ENCODE peak calls at places on chromosomes 1 and 21, in eight cellular contexts. F is tibial nerve, N is Peyer's patch, O is IMR-90, I is A549, U is endothelial cell of umbilical vein, M is HepG2, T is right lobe of liver. G is an unnamed sample.
A peak's percentile ranks its signal among the peaks of the same experiment; 100 is the strongest.

GRCh38 chr1:15733218-15733725 is 2.8 kb upstream of the SLC25A34 start:
- DNase-seq in F (no peak), N (no peak), O (no peak), I (no peak), U (no peak), M (no peak), T (no peak), G (no peak)

GRCh38 chr1:209704584-209704983 is at the start of gene HSD11B1:
- DNase-seq in F (peak; percentile 66), N (peak; percentile 73), O (peak; percentile 83), I (no peak), U (no peak), M (no peak), T (peak; percentile 88), G (no peak)

GRCh38 chr21:42857216-42857615 is 22.1 kb downstream of the WDR4 start:
- DNase-seq in F (no peak), N (no peak), O (no peak), I (no peak), U (no peak), M (no peak), T (no peak), G (no peak)

GRCh38 chr1:178055779-178056471 is 38.0 kb upstream of the RASAL2 start:
- DNase-seq in F (no peak), N (peak; percentile 66), O (peak; percentile 25), I (peak; percentile 81), U (no peak), M (peak; percentile 81), T (no peak), G (no peak)

GRCh38 chr1:109490029-109490933 is 3.6 kb upstream of the CYB561D1 start:
- DNase-seq in F (peak; percentile 56), N (peak; percentile 89), O (peak; percentile 60), I (peak; percentile 38), U (peak; percentile 57), M (peak; percentile 45), T (no peak), G (peak; percentile 84)

GRCh38 chr1:101060992-101061391 is 35.4 kb upstream of the DPH5 start:
- DNase-seq in F (no peak), N (no peak), O (no peak), I (no peak), U (no peak), M (no peak), T (no peak), G (no peak)

GRCh38 chr1:29945426-29945825 is 709.1 kb downstream of the PTPRU start:
- DNase-seq in F (no peak), N (no peak), O (no peak), I (no peak), U (no peak), M (no peak), T (no peak), G (no peak)

GRCh38 chr1:4083171-4084052 is 183.3 kb upstream of the C1orf174 start:
- DNase-seq in F (no peak), N (peak; percentile 24), O (no peak), I (no peak), U (no peak), M (no peak), T (no peak), G (peak; percentile 47)

GRCh38 chr1:96374076-96374762 is 347.4 kb upstream of the PTBP2 start:
- DNase-seq in F (no peak), N (no peak), O (peak; percentile 49), I (no peak), U (peak; percentile 57), M (no peak), T (no peak), G (no peak)

GRCh38 chr1:38152351-38153082 is 105.9 kb upstream of the POU3F1 start:
- DNase-seq in F (no peak), N (no peak), O (no peak), I (peak; percentile 14), U (no peak), M (peak; percentile 27), T (no peak), G (no peak)

GRCh38 chr21:35204125-35204524 is 155.0 kb upstream of the RUNX1 start:
- DNase-seq in F (no peak), N (no peak), O (peak; percentile 46), I (no peak), U (peak; percentile 40), M (no peak), T (no peak), G (no peak)

GRCh38 chr1:246687002-246687401 is 37.2 kb upstream of the SCCPDH start:
- DNase-seq in F (no peak), N (no peak), O (no peak), I (no peak), U (no peak), M (no peak), T (no peak), G (no peak)

GRCh38 chr1:206029484-206029883 is 5.8 kb upstream of the CTSE start:
- DNase-seq in F (peak; percentile 21), N (no peak), O (peak; percentile 20), I (no peak), U (no peak), M (no peak), T (peak; percentile 87), G (no peak)

GRCh38 chr1:102628008-102628736 is 480.1 kb downstream of the COL11A1 start:
- DNase-seq in F (no peak), N (no peak), O (no peak), I (peak; percentile 6), U (no peak), M (peak; percentile 1), T (no peak), G (no peak)

GRCh38 chr1:216823731-216824130 is 100.5 kb upstream of the ESRRG start:
- DNase-seq in F (no peak), N (no peak), O (no peak), I (no peak), U (no peak), M (no peak), T (no peak), G (no peak)

DNA sequence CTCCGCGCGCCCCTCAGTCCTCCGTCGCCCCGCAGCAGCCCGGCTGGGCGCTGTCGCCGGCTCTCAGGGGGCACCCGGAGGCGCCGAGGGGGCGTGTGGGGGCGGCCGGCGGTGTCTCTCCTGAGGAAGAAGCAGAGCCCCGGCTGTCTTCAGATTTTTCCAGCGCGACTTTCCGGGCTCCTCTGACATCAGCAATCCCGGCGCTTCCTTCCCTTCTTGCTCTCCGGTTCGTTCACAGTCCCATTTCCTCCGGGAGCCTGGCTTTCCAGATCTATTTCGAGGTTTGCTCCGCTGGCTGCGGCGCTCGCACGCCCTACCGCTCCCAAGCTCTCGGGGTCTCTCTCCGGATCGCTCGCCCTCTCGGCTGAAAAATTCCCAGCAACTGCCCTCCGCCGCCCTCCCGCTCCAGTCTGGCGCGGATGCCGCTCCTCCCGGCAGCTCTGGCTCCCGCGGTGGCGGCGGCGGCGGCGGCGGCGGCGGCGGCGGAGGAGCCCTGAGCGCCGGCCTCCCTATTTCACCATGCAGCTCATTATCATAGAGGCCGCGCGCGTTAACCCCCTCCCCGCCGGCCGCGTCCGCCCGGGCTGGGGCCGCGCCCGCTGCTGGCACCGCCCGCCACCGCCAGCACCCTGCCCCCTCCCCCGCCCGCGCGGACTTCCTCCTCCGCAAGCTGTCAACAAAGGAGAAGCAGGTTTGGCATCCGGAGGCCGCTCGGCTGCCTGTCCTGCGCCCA is at the start of gene PLXNA2:
- DNase-seq in F (peak; percentile 69), N (peak; percentile 95), O (peak; percentile 52), I (peak; percentile 57), U (peak; percentile 78), M (peak; percentile 52), T (peak; percentile 94), G (peak; percentile 97)
- TF ChIP-seq POLR2A in F (peak; percentile 36), N (peak; percentile 85), O (no peak), I (no peak), U (peak; percentile 66), M (no peak), T (peak; percentile 85), G (no peak)

GRCh38 chr1:204267191-204267601 is 53.4 kb upstream of the GOLT1A start:
- DNase-seq in F (no peak), N (no peak), O (no peak), I (no peak), U (no peak), M (no peak), T (no peak), G (peak; percentile 44)
- H3K4me1 ChIP-seq in F (peaks cover 38% of the 10 kb centered on the region), N (no peaks in the 10 kb centered on the region), O (peaks cover 12% of the 10 kb centered on the region), I (peaks cover 39% of the 10 kb centered on the region), U (peaks cover 4% of the 10 kb centered on the region), M (peaks cover 32% of the 10 kb centered on the region), T (no peaks in the 10 kb centered on the region), G (peaks cover 18% of the 10 kb centered on the region)

GRCh38 chr1:201022824-201023516 is 544 bp downstream of the KIF21B start:
- DNase-seq in F (no peak), N (no peak), O (no peak), I (no peak), U (no peak), M (no peak), T (no peak), G (peak; percentile 92)
- TF ChIP-seq POLR2A in F (no peak), N (no peak), O (no peak), I (no peak), U (no peak), M (no peak), T (no peak), G (no peak)

GRCh38 chr1:31939484-31940329 is 1.5 kb upstream of the PTP4A2 start:
- DNase-seq in F (no peak), N (peak; percentile 93), O (peak; percentile 90), I (peak; percentile 94), U (peak; percentile 66), M (peak; percentile 87), T (peak; percentile 72), G (peak; percentile 88)
- H3K4me1 ChIP-seq in F (peaks cover 53% of the 10 kb centered on the region), N (peaks cover 44% of the 10 kb centered on the region), O (peaks cover 24% of the 10 kb centered on the region), I (peaks cover 61% of the 10 kb centered on the region), U (peaks cover 37% of the 10 kb centered on the region), M (peaks cover 60% of the 10 kb centered on the region), T (no peaks in the 10 kb centered on the region), G (peaks cover 56% of the 10 kb centered on the region)

DNA sequence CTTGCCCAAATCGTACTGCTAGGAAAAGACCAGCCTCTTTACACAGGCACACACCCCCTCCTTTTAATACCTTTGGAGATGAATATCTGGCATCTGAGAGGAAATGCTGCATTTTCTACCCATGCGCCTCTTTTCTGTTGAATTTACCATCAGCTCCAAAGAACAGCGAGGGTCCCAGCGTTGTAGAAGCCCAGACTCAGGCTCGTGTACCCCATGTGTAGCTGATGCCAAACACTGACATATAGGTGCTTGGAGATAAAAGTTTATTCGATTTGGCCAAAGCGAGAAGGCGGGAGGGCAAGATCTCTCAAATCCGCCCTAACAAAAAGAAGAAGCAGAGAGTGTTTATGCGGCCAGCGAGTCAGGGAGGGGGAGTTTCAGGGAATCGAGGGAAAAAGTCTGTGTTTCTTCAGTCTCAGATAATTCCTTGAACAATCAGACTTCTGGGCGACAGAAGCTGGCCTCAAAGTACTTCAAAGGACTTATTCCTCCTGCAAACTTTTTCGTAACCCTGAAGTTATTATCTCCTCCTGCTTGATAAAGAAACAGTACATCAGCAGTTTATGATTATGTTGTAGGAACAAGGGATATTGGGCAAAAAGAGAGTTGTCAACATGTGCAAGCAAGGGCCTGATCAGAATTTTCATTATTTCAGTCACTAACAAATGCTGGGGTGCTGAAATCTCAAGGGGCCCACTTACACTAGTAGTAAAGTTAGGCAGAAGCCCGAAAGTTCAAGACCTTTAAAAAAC is 642 bp upstream of the CREG1 start:
- DNase-seq in F (no peak), N (no peak), O (no peak), I (no peak), U (no peak), M (no peak), T (no peak), G (no peak)
- TF ChIP-seq POLR2A in F (no peak), N (no peak), O (no peak), I (no peak), U (no peak), M (no peak), T (no peak), G (no peak)